ENCODE peak calls at places on chromosomes 7 and 10, in six cellular contexts. A is mesenchymal stem cell, W is H9, X is H1, C is IMR-90, R is trophoblast cell. H is an unnamed sample.

GRCh38 chr7:118918556-118918955 is 694.1 kb downstream of the ANKRD7 start:
- DNase-seq in A (peak), W (no peak), X (no peak), C (peak), R (peak), H (no peak)

GRCh38 chr7:141838581-141838980 is 2.7 kb downstream of the PRSS37 start:
- DNase-seq in A (no peak), W (no peak), X (no peak), C (no peak), R (no peak), H (no peak)

GRCh38 chr7:151013728-151014497 is 10.4 kb downstream of the ATG9B start:
- DNase-seq in A (no peak), W (peak), X (peak), C (peak), R (peak), H (peak)

GRCh38 chr7:135537905-135538304 is 19.8 kb upstream of the NUP205 start:
- DNase-seq in A (no peak), W (no peak), X (no peak), C (no peak), R (peak), H (no peak)

GRCh38 chr10:121974019-121974534 is 940 bp downstream of the NSMCE4A start:
- DNase-seq in A (no peak), W (no peak), X (no peak), C (no peak), R (no peak), H (peak)

GRCh38 chr7:87506243-87507180 is 31.0 kb upstream of the ABCB4 start:
- DNase-seq in A (peak), W (no peak), X (no peak), C (peak), R (peak), H (no peak)

GRCh38 chr7:7934127-7934526 is 34.5 kb upstream of the GLCCI1 start:
- DNase-seq in A (no peak), W (no peak), X (no peak), C (no peak), R (no peak), H (no peak)

GRCh38 chr7:637826-638225 is 88.7 kb upstream of the DNAAF5 start:
- DNase-seq in A (no peak), W (no peak), X (no peak), C (no peak), R (no peak), H (no peak)

GRCh38 chr10:124949543-124949942 is 7.6 kb downstream of the ZRANB1 start:
- DNase-seq in A (peak), W (no peak), X (no peak), C (peak), R (peak), H (no peak)
- H3K14ac ChIP-seq in A (no peak), W (no peak), X (no peak), C (no peak), R (no peak), H (no peak)

DNA sequence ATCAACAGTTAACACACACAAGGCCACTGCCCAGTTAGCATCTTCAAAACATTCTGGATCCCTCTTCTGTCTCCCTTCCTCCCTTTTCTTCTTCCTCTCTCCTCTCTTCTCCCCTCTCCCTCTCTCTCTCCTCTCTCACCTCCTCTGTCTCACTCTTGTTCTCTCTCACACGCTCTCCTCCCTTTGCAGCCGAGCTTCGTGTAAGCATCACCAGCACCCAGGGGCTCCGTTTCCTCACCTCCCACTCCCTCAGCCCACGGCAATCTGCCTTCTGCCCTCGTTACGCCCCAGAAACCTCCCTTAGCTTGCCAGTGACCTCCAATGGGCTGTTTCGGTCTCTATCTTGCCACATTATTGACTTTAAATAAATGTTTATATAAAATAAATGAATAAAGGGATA is 147.4 kb downstream of the TEX36 start:
- DNase-seq in A (no peak), W (no peak), X (no peak), C (no peak), R (no peak), H (no peak)
- H3K9ac ChIP-seq in A (no peak), W (no peak), X (no peak), C (no peak), R (no peak), H (no peak)

GRCh38 chr10:27297848-27298524 is 57.4 kb upstream of the ACBD5 start:
- DNase-seq in A (no peak), W (no peak), X (no peak), C (no peak), R (peak), H (no peak)
- H4K91ac ChIP-seq in A (no peak), W (no peak), X (no peak), C (no peak), R (no peak), H (no peak)

GRCh38 chr10:85888004-85888403 is 478.6 kb downstream of the GRID1 start:
- DNase-seq in A (no peak), W (no peak), X (no peak), C (no peak), R (no peak), H (no peak)
- H3K14ac ChIP-seq in A (no peak), W (no peak), X (no peak), C (no peak), R (no peak), H (no peak)

DNA sequence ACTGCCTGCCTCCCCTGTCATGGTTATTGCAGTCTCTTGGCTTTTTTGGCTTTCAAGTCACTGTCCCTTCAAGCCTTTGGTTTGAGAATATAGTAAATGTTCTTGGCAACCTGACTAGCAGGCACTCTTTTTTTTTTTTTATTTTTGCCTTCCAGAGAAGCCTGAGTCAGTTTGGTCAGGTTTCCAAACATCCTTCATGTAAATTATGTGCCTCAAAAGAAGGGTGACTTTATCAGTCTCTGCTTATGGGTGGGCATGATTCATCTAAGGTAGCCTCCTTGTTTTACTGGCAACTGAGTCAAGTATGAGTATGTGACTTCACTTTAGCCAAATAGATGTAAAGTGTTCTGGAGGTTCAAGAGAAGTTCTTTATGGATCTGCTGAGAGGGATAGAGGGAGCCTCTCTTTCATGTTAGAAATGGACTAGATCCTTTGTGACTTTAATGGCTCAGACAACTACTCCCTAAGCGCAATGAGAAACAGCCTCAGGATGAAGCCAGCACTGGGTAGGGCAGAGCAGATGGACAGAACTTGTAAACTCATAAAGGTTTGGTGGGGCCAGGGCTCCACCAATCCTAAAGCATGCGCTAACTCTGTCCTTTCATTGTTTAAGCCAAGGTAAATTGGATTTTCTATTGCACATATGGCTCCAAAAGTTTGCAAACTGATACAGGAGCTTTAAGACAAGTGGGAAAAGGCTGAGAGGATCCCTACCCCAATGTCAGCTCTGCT is 177.9 kb upstream of the MEOX2 start:
- DNase-seq in A (no peak), W (no peak), X (no peak), C (peak), R (no peak), H (no peak)
- H3K9ac ChIP-seq in A (no peak), W (no peak), X (no peak), C (no peak), R (no peak), H (no peak)

H was measured in neuronal stem cell.